ENCODE peak calls at places on chromosome 7, in seven cellular contexts. D, I, F, J, A, M and E are unnamed samples.

GRCh38 chr7:43248961-43249807 is 136.7 kb downstream of the HECW1 start:
- DNase-seq in D (no peak), I (no peak), F (peak), J (no peak), A (no peak), M (no peak), E (peak)

GRCh38 chr7:45599851-45600706 is 25.9 kb downstream of the ADCY1 start:
- DNase-seq in D (no peak), I (no peak), F (no peak), J (no peak), A (no peak), M (no peak), E (peak)

GRCh38 chr7:148701414-148701813 is 2.7 kb downstream of the CUL1 start:
- DNase-seq in D (no peak), I (no peak), F (no peak), J (no peak), A (no peak), M (no peak), E (no peak)

GRCh38 chr7:74449809-74450397 is 3.8 kb upstream of the GTF2IRD1 start:
- DNase-seq in D (peak), I (peak), F (no peak), J (peak), A (peak), M (no peak), E (no peak)

GRCh38 chr7:595621-596010 is 76.0 kb upstream of the PDGFA start:
- DNase-seq in D (no peak), I (no peak), F (no peak), J (peak), A (peak), M (no peak), E (no peak)

GRCh38 chr7:50140688-50141087 is 47.6 kb upstream of the ZPBP start:
- DNase-seq in D (no peak), I (no peak), F (no peak), J (no peak), A (no peak), M (no peak), E (no peak)

GRCh38 chr7:140060788-140061606 is 1.8 kb downstream of the PARP12 start:
- DNase-seq in D (no peak), I (no peak), F (no peak), J (no peak), A (no peak), M (no peak), E (no peak)

GRCh38 chr7:92832623-92833023 is 3.8 kb downstream of the CDK6 start:
- DNase-seq in D (no peak), I (no peak), F (no peak), J (no peak), A (no peak), M (no peak), E (no peak)

GRCh38 chr7:65832281-65832680 is 40.6 kb upstream of the VKORC1L1 start:
- DNase-seq in D (no peak), I (no peak), F (no peak), J (peak), A (no peak), M (no peak), E (no peak)

GRCh38 chr7:154882931-154883474 is 119.9 kb downstream of the PAXIP1 start:
- DNase-seq in D (no peak), I (no peak), F (no peak), J (no peak), A (no peak), M (no peak), E (no peak)

GRCh38 chr7:131568953-131569352 is 12.5 kb upstream of the PODXL start:
- DNase-seq in D (no peak), I (no peak), F (no peak), J (no peak), A (no peak), M (no peak), E (no peak)

GRCh38 chr7:25389489-25390106 is 161.3 kb upstream of the NPVF start:
- DNase-seq in D (no peak), I (no peak), F (peak), J (peak), A (no peak), M (no peak), E (no peak)

GRCh38 chr7:29109815-29110385 is 36.4 kb downstream of the CPVL start:
- DNase-seq in D (no peak), I (peak), F (no peak), J (no peak), A (no peak), M (no peak), E (no peak)

GRCh38 chr7:5643280-5643679 is 138.2 kb downstream of the RNF216 start:
- DNase-seq in D (no peak), I (no peak), F (no peak), J (peak), A (no peak), M (no peak), E (peak)

GRCh38 chr7:2633538-2634264 is 1.9 kb downstream of the TTYH3 start:
- DNase-seq in D (no peak), I (no peak), F (peak), J (peak), A (peak), M (peak), E (peak)

GRCh38 chr7:2508327-2509231 is 11.0 kb upstream of the LFNG start:
- DNase-seq in D (peak), I (peak), F (no peak), J (peak), A (peak), M (no peak), E (peak)

GRCh38 chr7:155577509-155577905 is 31.1 kb upstream of the CNPY1 start:
- DNase-seq in D (no peak), I (no peak), F (no peak), J (no peak), A (no peak), M (no peak), E (no peak)

GRCh38 chr7:157660971-157661610 is 324.3 kb downstream of the DNAJB6 start:
- DNase-seq in D (no peak), I (no peak), F (no peak), J (no peak), A (no peak), M (no peak), E (peak)

GRCh38 chr7:159042084-159042483 is 102.6 kb downstream of the VIPR2 start:
- DNase-seq in D (no peak), I (no peak), F (no peak), J (no peak), A (no peak), M (no peak), E (no peak)

GRCh38 chr7:139799586-139799985 is 21.8 kb upstream of the HIPK2 start:
- DNase-seq in D (no peak), I (no peak), F (no peak), J (no peak), A (no peak), M (no peak), E (no peak)

GRCh38 chr7:5429857-5430611 is 6.4 kb upstream of the TNRC18 start:
- DNase-seq in D (peak), I (no peak), F (no peak), J (peak), A (peak), M (no peak), E (peak)

GRCh38 chr7:101126651-101127459 is at the start of gene SERPINE1:
- DNase-seq in D (no peak), I (peak), F (no peak), J (peak), A (peak), M (peak), E (peak)

GRCh38 chr7:131909151-131909768 is 352.8 kb upstream of the PODXL start:
- DNase-seq in D (no peak), I (no peak), F (no peak), J (no peak), A (no peak), M (no peak), E (no peak)

GRCh38 chr7:25007668-25008067 is 27.7 kb upstream of the OSBPL3 start:
- DNase-seq in D (no peak), I (no peak), F (no peak), J (peak), A (no peak), M (no peak), E (no peak)

GRCh38 chr7:130095812-130096211 is 25.5 kb downstream of the KLHDC10 start:
- DNase-seq in D (no peak), I (no peak), F (no peak), J (no peak), A (no peak), M (no peak), E (no peak)

GRCh38 chr7:44108768-44109750 is 4.9 kb downstream of the AEBP1 start:
- DNase-seq in D (no peak), I (no peak), F (no peak), J (no peak), A (no peak), M (no peak), E (peak)

GRCh38 chr7:152887191-152887590 is 127.6 kb downstream of the ACTR3B start:
- DNase-seq in D (no peak), I (no peak), F (no peak), J (no peak), A (no peak), M (no peak), E (peak)

GRCh38 chr7:93432130-93432529 is 142.4 kb downstream of the CALCR start:
- DNase-seq in D (no peak), I (no peak), F (no peak), J (no peak), A (no peak), M (no peak), E (no peak)

GRCh38 chr7:114865564-114865963 is 56.3 kb upstream of the MDFIC start:
- DNase-seq in D (peak), I (peak), F (no peak), J (peak), A (peak), M (no peak), E (no peak)

GRCh38 chr7:44322631-44323363 is 2.6 kb downstream of the CAMK2B start:
- DNase-seq in D (no peak), I (no peak), F (no peak), J (no peak), A (no peak), M (no peak), E (peak)

GRCh38 chr7:8035647-8036518 is 67.3 kb downstream of the GLCCI1 start:
- DNase-seq in D (peak), I (peak), F (no peak), J (no peak), A (no peak), M (no peak), E (no peak)